ENCODE peak calls at places on chromosomes 1 and 21, in four cellular contexts. Q, Z, U and B are unnamed samples.

GRCh38 chr1:172298146-172298545 is 122.3 kb upstream of the C1orf105 start:
- DNase-seq in U (no peak), Z (no peak), Q (no peak), B (no peak)

GRCh38 chr1:167165948-167166702 is 54.6 kb upstream of the POU2F1 start:
- DNase-seq in Z (no peak), U (no peak), Q (no peak), B (no peak)

GRCh38 chr1:32336963-32337675 is 1.1 kb upstream of the MARCKSL1 start:
- DNase-seq in U (peak; percentile 86), Z (no peak), Q (peak; percentile 68), B (no peak)

GRCh38 chr1:96352733-96353132 is 368.9 kb upstream of the PTBP2 start:
- DNase-seq in U (no peak), Q (no peak), Z (no peak), B (no peak)

GRCh38 chr1:145757420-145757819 is 38.1 kb downstream of the CD160 start:
- DNase-seq in Q (no peak), Z (no peak), U (no peak), B (no peak)

GRCh38 chr1:204920511-204920910 is 49.8 kb downstream of the NFASC start:
- DNase-seq in Z (no peak), U (no peak), Q (no peak), B (no peak)

GRCh38 chr1:193974286-193974798 is 787.9 kb upstream of the B3GALT2 start:
- DNase-seq in U (no peak), Q (no peak), Z (no peak), B (no peak)

GRCh38 chr1:163796394-163796821 is 474.7 kb downstream of the NUF2 start:
- DNase-seq in U (no peak), Q (no peak), Z (peak; percentile 16), B (no peak)

GRCh38 chr1:178344513-178345077 is 152.2 kb downstream of the CLEC20A start:
- DNase-seq in U (peak; percentile 67), Z (peak; percentile 85), Q (no peak), B (peak; percentile 55)

GRCh38 chr1:182611787-182612186 is 7.6 kb upstream of the RGS16 start:
- DNase-seq in Q (no peak), U (no peak), Z (no peak), B (no peak)

GRCh38 chr1:77499466-77499865 is 183.0 kb downstream of the ZZZ3 start:
- DNase-seq in Z (no peak), U (no peak), Q (no peak), B (no peak)

GRCh38 chr1:63968663-63969460 is 195.0 kb downstream of the ROR1 start:
- DNase-seq in Z (peak; percentile 32), Q (no peak), U (no peak), B (no peak)

GRCh38 chr1:16149146-16149545 is 6.7 kb downstream of the EPHA2 start:
- DNase-seq in Q (no peak), Z (no peak), U (no peak), B (no peak)

GRCh38 chr1:234823191-234824176 is 213.5 kb upstream of the IRF2BP2 start:
- DNase-seq in Q (no peak), Z (no peak), U (no peak), B (no peak)

GRCh38 chr1:183734600-183735036 is 70.3 kb upstream of the RGL1 start:
- DNase-seq in Q (no peak), U (no peak), Z (peak; percentile 48), B (no peak)

GRCh38 chr1:61035880-61036279 is 46.5 kb upstream of the NFIA start:
- DNase-seq in Q (no peak), Z (no peak), U (no peak), B (no peak)

GRCh38 chr21:34762761-34763160 is 94.0 kb downstream of the CLIC6 start:
- DNase-seq in Q (no peak), Z (peak; percentile 28), U (no peak), B (peak; percentile 52)

GRCh38 chr21:38982804-38983203 is 177.1 kb downstream of the ETS2 start:
- DNase-seq in Z (no peak), U (no peak), Q (no peak), B (no peak)

GRCh38 chr1:103177146-103177850 is 69.0 kb upstream of the COL11A1 start:
- DNase-seq in Q (no peak), Z (no peak), U (no peak), B (no peak)

GRCh38 chr1:226629210-226629895 is 80.8 kb downstream of the STUM start:
- DNase-seq in Q (no peak), U (no peak), Z (no peak), B (no peak)

GRCh38 chr1:172451002-172451443 is 7.2 kb upstream of the PIGC start:
- DNase-seq in U (no peak), Z (no peak), Q (no peak), B (peak; percentile 29)

GRCh38 chr1:23366598-23366997 is 3.0 kb downstream of the ZNF436 start:
- DNase-seq in Z (no peak), U (no peak), Q (no peak), B (no peak)

GRCh38 chr1:169321539-169321938 is 46.1 kb downstream of the NME7 start:
- DNase-seq in Q (no peak), U (no peak), Z (no peak), B (no peak)